ENCODE peak calls at places on chromosome 1, in eight cellular contexts. Q is NB4, A is GM06990, L is esophagus squamous epithelium, N is K562, V is BJ, C is cardiac muscle cell, D is astrocyte of the spinal cord. O is an unnamed sample.

GRCh38 chr1:218395916-218396315 is 50.8 kb downstream of the TGFB2 start:
- DNase-seq in Q (no peak), A (no peak), N (no peak), D (no peak), V (no peak), L (no peak), C (no peak), O (no peak)

GRCh38 chr1:216894499-216894898 is 171.3 kb upstream of the ESRRG start:
- DNase-seq in C (no peak), N (no peak), Q (no peak), V (no peak), D (no peak), A (no peak), L (no peak), O (no peak)

GRCh38 chr1:89472886-89473285 is 51.7 kb upstream of the LRRC8B start:
- DNase-seq in Q (no peak), L (no peak), A (no peak), V (no peak), N (no peak), D (no peak), C (no peak), O (no peak)

GRCh38 chr1:153396461-153396860 is 5.6 kb upstream of the S100A8 start:
- DNase-seq in N (no peak), C (no peak), L (no peak), V (no peak), Q (no peak), D (no peak), A (no peak), O (no peak)

GRCh38 chr1:95309031-95309459 is 75.0 kb downstream of the RWDD3 start:
- DNase-seq in N (peak), V (no peak), C (peak), D (peak), A (no peak), L (no peak), Q (peak), O (no peak)

GRCh38 chr1:150484861-150485260 is 2.4 kb upstream of the TARS2 start:
- DNase-seq in D (peak), V (no peak), C (no peak), A (no peak), N (peak), Q (peak), L (no peak), O (peak)

GRCh38 chr1:76939107-76939816 is 72.0 kb downstream of the ST6GALNAC5 start:
- DNase-seq in Q (no peak), D (peak), C (peak), A (no peak), N (no peak), L (no peak), V (peak), O (no peak)

GRCh38 chr1:228060458-228061190 is 21.9 kb upstream of the ARF1 start:
- DNase-seq in V (no peak), L (no peak), C (no peak), A (no peak), N (peak), Q (no peak), D (no peak), O (no peak)

GRCh38 chr1:172724746-172725613 is 66.1 kb downstream of the FASLG start:
- DNase-seq in D (no peak), C (no peak), A (peak), Q (peak), N (no peak), V (no peak), L (no peak), O (no peak)

GRCh38 chr1:12163210-12163609 is 3.6 kb upstream of the TNFRSF1B start:
- DNase-seq in A (peak), L (no peak), N (no peak), C (no peak), Q (no peak), V (no peak), D (no peak), O (no peak)

GRCh38 chr1:99527078-99527477 is 118.8 kb upstream of the PALMD start:
- DNase-seq in C (peak), A (no peak), D (peak), Q (peak), V (no peak), L (no peak), N (peak), O (no peak)

GRCh38 chr1:21909787-21910503 is 27.2 kb downstream of the HSPG2 start:
- DNase-seq in N (no peak), L (no peak), C (peak), V (no peak), D (peak), Q (peak), A (peak), O (no peak)

GRCh38 chr1:18505666-18506065 is 24.9 kb downstream of the KLHDC7A start:
- DNase-seq in A (no peak), N (no peak), Q (no peak), L (no peak), D (no peak), V (no peak), C (no peak), O (no peak)

GRCh38 chr1:212640223-212640885 is 31.8 kb downstream of the ATF3 start:
- DNase-seq in L (no peak), V (no peak), C (no peak), A (no peak), N (no peak), D (no peak), Q (peak), O (no peak)

GRCh38 chr1:55955237-55955636 is 624.1 kb downstream of the PLPP3 start:
- DNase-seq in A (no peak), N (no peak), D (peak), C (peak), L (no peak), Q (no peak), V (no peak), O (peak)

GRCh38 chr1:166701603-166702090 is 137.6 kb upstream of the POGK start:
- DNase-seq in Q (no peak), C (no peak), A (no peak), L (no peak), N (no peak), D (no peak), V (no peak), O (no peak)

GRCh38 chr1:55572878-55573734 is 357.9 kb upstream of the USP24 start:
- DNase-seq in D (peak), L (no peak), A (no peak), C (no peak), V (no peak), Q (no peak), N (no peak), O (peak)

GRCh38 chr1:94142022-94142421 is 21.1 kb upstream of the ABCA4 start:
- DNase-seq in V (peak), N (no peak), D (peak), L (no peak), A (no peak), C (no peak), Q (no peak), O (no peak)

GRCh38 chr1:28822779-28823178 is 10.8 kb downstream of the OPRD1 start:
- DNase-seq in Q (no peak), V (no peak), N (no peak), D (no peak), L (no peak), C (no peak), A (no peak), O (no peak)

GRCh38 chr1:178048883-178049282 is 45.0 kb upstream of the RASAL2 start:
- DNase-seq in V (no peak), A (no peak), N (no peak), D (no peak), L (no peak), C (no peak), Q (no peak), O (no peak)

GRCh38 chr1:155176544-155177071 is 3.0 kb downstream of the TRIM46 start:
- DNase-seq in D (peak), C (peak), V (no peak), A (no peak), Q (peak), N (peak), L (no peak), O (no peak)

GRCh38 chr1:155178441-155179106 is 4.9 kb downstream of the TRIM46 start:
- DNase-seq in V (no peak), A (no peak), N (peak), C (no peak), L (no peak), D (no peak), Q (peak), O (no peak)

GRCh38 chr1:155175927-155176371 is 2.3 kb downstream of the TRIM46 start:
- DNase-seq in N (no peak), A (no peak), Q (peak), L (no peak), C (no peak), D (no peak), V (no peak), O (no peak)

GRCh38 chr1:155177918-155178281 is 4.3 kb downstream of the TRIM46 start:
- DNase-seq in D (no peak), L (no peak), A (no peak), V (no peak), Q (no peak), N (no peak), C (no peak), O (no peak)

GRCh38 chr1:155177192-155177917 is 3.7 kb downstream of the TRIM46 start:
- DNase-seq in Q (peak), V (no peak), C (no peak), N (no peak), D (no peak), L (no peak), A (no peak), O (no peak)
- TF ChIP-seq CTCF in Q (no peak), V (no peak), C (no peak), N (no peak), D (no peak), L (no peak), A (no peak), O (no peak)

GRCh38 chr1:1628656-1629429 is 3.1 kb upstream of the MMP23B start:
- DNase-seq in Q (no peak), C (no peak), N (no peak), A (peak), D (no peak), V (no peak), L (no peak), O (no peak)

GRCh38 chr1:1627842-1628655 is 3.9 kb upstream of the MMP23B start:
- DNase-seq in L (no peak), V (no peak), A (peak), N (no peak), Q (no peak), C (no peak), D (no peak), O (no peak)

GRCh38 chr1:1630191-1630964 is 1.6 kb upstream of the MMP23B start:
- DNase-seq in A (peak), C (peak), Q (no peak), N (no peak), D (peak), L (no peak), V (no peak), O (no peak)

GRCh38 chr1:1630965-1631792 is 794 bp upstream of the MMP23B start:
- DNase-seq in L (no peak), A (peak), D (no peak), C (peak), Q (peak), N (no peak), V (no peak), O (no peak)

GRCh38 chr1:1629430-1630190 is 2.4 kb upstream of the MMP23B start:
- DNase-seq in C (no peak), A (peak), Q (no peak), L (no peak), V (no peak), D (no peak), N (peak), O (no peak)
- H3K4me3 ChIP-seq in C (no peak), A (peak), Q (no peak), L (peak), V (no peak), D (no peak), N (no peak), O (no peak)

GRCh38 chr1:198605426-198605825 is 33.4 kb upstream of the PTPRC start:
- DNase-seq in C (no peak), A (no peak), N (no peak), L (no peak), V (no peak), D (no peak), Q (peak), O (no peak)
- TF ChIP-seq CTCF in C (no peak), A (no peak), N (no peak), L (no peak), V (no peak), D (no peak), Q (no peak), O (no peak)

GRCh38 chr1:119000371-119001180 is 12.4 kb upstream of the TBX15 start:
- DNase-seq in C (no peak), Q (no peak), N (no peak), D (no peak), V (no peak), L (no peak), A (no peak), O (no peak)
- H3K4me3 ChIP-seq in C (peak), Q (no peak), N (no peak), D (no peak), V (no peak), L (peak), A (no peak), O (no peak)

DNA sequence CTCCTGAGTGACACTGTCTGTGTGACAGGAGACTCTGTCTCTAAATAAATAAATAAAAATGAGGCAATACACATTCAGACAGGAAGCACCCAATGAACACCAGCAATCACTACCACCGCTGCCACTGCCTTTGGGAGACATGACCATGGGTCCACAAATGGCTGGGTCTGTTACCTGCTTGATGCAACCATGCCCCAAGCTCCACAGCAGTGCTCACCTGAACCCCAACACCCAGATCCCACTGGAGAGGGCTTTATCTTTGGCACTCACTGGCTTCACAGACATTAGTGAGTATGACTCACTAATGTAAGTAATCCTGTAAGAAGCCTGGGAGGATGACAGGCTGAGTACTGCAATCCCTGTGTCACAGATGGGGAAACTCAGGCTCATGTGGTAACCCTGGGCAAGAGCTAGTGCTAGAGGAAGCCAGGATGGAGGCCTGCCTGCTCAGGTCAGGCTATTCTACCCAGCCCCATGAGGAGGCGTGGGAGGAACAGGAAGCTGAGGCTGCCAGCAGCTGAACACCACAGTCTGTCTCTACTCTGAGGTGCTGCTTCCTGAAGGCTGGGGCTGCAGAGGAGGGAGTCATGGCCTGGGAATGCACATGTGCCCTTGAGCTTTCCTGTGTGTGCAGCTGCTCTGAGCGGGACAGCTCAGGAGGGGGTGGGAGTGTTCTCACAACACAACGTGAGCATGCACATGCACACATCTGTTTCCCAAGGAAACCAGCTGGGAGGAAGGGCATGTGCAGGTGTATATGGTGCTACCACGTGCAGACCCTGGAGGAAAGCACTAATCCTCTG is 43.0 kb downstream of the SLC9A1 start:
- DNase-seq in C (peak), V (peak), N (peak), A (peak), Q (peak), L (peak), D (peak), O (peak)
- TF ChIP-seq CTCF in C (peak), V (peak), N (peak), A (peak), Q (peak), L (peak), D (peak), O (peak)

GRCh38 chr1:43944860-43945259 is 1.9 kb upstream of the IPO13 start:
- DNase-seq in L (no peak), D (no peak), C (no peak), Q (no peak), N (no peak), V (no peak), A (no peak), O (no peak)
- H3K4me3 ChIP-seq in L (no peak), D (no peak), C (no peak), Q (no peak), N (no peak), V (no peak), A (no peak), O (no peak)

DNA sequence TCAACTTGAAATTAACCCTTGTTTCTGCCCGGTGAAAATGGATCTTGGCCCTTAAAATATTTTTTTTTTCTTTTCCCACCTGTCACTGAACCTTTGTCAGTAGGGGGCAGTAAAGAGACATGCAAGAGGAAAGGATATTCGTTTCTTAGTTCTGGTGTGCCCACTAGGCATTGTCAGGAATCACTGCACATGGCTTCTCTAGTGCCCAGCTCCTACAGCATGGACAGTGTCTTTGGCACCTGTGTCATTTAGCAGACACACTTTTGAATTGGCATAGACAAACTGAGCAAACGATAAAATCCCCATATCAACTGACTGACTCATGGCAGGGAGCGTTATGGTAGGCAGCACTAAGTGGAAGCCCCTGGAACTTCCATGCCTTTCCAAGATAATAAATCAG is 1048.1 kb downstream of the BRINP3 start:
- DNase-seq in Q (peak), V (no peak), N (peak), D (peak), L (no peak), C (peak), A (no peak), O (no peak)
- TF ChIP-seq CTCF in Q (peak), V (no peak), N (peak), D (peak), L (no peak), C (peak), A (peak), O (no peak)

O was measured in AG09309.